ENCODE peak calls at places on chromosomes 16 and 17, in nine cellular contexts. Q is ascending aorta; Y is activated CD4-positive, alpha-beta T cell treated with anti-CD3 and anti-CD28 coated beads, Interleukin-2, amount 10 ng/mL, durations not matched to agents 7 days and 5 days; H is left lung; J is T-helper 1 cell; U is effector CD4-positive, alpha-beta T cell; D is activated T-helper 1 cell treated with Interleukin-2 at 50 U/mL for 16 hours; K is anterior cingulate cortex; S is HuH-7. T is an unnamed sample.

GRCh38 chr16:8120001-8120400 is 470.3 kb downstream of the TMEM114 start:
- DNase-seq in Q (no peak), Y (no peak), H (no peak), J (no peak), U (no peak), D (no peak), K (no peak), S (no peak), T (no peak)

GRCh38 chr17:40551091-40551873 is 14.0 kb downstream of the CCR7 start:
- DNase-seq in Q (peak), Y (no peak), H (no peak), J (no peak), U (no peak), D (no peak), K (no peak), S (peak), T (no peak)

GRCh38 chr16:5709889-5710288 is 612.3 kb upstream of the EEF2KMT start:
- DNase-seq in Q (no peak), Y (peak), H (no peak), J (no peak), U (no peak), D (no peak), K (no peak), S (peak), T (no peak)

GRCh38 chr16:15856901-15857778 is at the start of gene MYH11:
- DNase-seq in Q (peak), Y (no peak), H (no peak), J (no peak), U (no peak), D (no peak), K (no peak), S (no peak), T (no peak)

GRCh38 chr17:43333438-43333943 is 65.3 kb upstream of the ARL4D start:
- DNase-seq in Q (no peak), Y (no peak), H (no peak), J (no peak), U (no peak), D (no peak), K (no peak), S (no peak), T (no peak)

GRCh38 chr17:78718575-78719209 is 63.4 kb downstream of the CYTH1 start:
- DNase-seq in Q (no peak), Y (no peak), H (no peak), J (no peak), U (no peak), D (no peak), K (no peak), S (no peak), T (no peak)

GRCh38 chr16:11354733-11355574 is 9.7 kb downstream of the RMI2 start:
- DNase-seq in Q (no peak), Y (peak), H (no peak), J (peak), U (peak), D (peak), K (no peak), S (no peak), T (no peak)

GRCh38 chr16:70809392-70810060 is 8.6 kb upstream of the VAC14 start:
- DNase-seq in Q (no peak), Y (no peak), H (no peak), J (no peak), U (no peak), D (no peak), K (no peak), S (no peak), T (no peak)

GRCh38 chr16:82681592-82681991 is 54.8 kb downstream of the CDH13 start:
- DNase-seq in Q (no peak), Y (no peak), H (no peak), J (no peak), U (no peak), D (no peak), K (no peak), S (no peak), T (no peak)

GRCh38 chr16:78340590-78340989 is 241.1 kb downstream of the WWOX start:
- DNase-seq in Q (no peak), Y (no peak), H (no peak), J (no peak), U (no peak), D (no peak), K (no peak), S (no peak), T (no peak)

T was measured in occipital lobe.